ENCODE peak calls at places on chromosome 19, in eight cellular contexts. U is stimulated activated CD4-positive, alpha-beta T cell treated with anti-CD3 and anti-CD28 coated beads, Interleukin-4, amount 100 ng/mL, for 1 hour; T is WERI-Rb-1; I is stimulated activated CD8-positive, alpha-beta memory T cell treated with anti-CD3 and anti-CD28 coated beads, Interleukin-4, amount 100 ng/mL, for 24 hours; J is neural crest cell; S is thoracic aorta; N is CD4-positive, alpha-beta T cell; M is activated CD8-positive, alpha-beta T cell treated with anti-CD3 and anti-CD28 coated beads, Interleukin-2, amount 10 ng/mL, durations not matched to agents 7 days and 5 days. H is an unnamed sample.

GRCh38 chr19:38125238-38125637 is 98.8 kb downstream of the DPF1 start:
- DNase-seq in N (no peak), U (no peak), M (no peak), T (no peak), I (no peak), J (no peak), S (no peak), H (no peak)

GRCh38 chr19:10809693-10810285 is 26.2 kb downstream of the TMED1 start:
- DNase-seq in M (no peak), N (no peak), S (no peak), U (no peak), J (no peak), I (no peak), T (no peak), H (no peak)

GRCh38 chr19:7846247-7846646 is 16.2 kb downstream of the EVI5L start:
- DNase-seq in I (no peak), S (no peak), N (no peak), U (no peak), J (no peak), T (no peak), M (no peak), H (no peak)

GRCh38 chr19:32702010-32702409 is 10.4 kb downstream of the NUDT19 start:
- DNase-seq in J (no peak), S (no peak), M (no peak), T (no peak), N (no peak), U (no peak), I (no peak), H (no peak)

GRCh38 chr19:33373701-33374405 is at the start of gene CEBPG:
- DNase-seq in J (peak), S (no peak), I (peak), M (no peak), N (no peak), T (peak), U (peak), H (peak)

GRCh38 chr19:21586341-21587116 is 81.1 kb downstream of the ZNF429 start:
- DNase-seq in T (no peak), N (no peak), M (peak), S (no peak), U (peak), I (no peak), J (peak), H (no peak)

GRCh38 chr19:56106993-56107392 is 14.1 kb downstream of the ZNF787 start:
- DNase-seq in J (no peak), U (no peak), N (no peak), I (no peak), S (no peak), M (no peak), T (no peak), H (no peak)

GRCh38 chr19:19021115-19021514 is 12.2 kb downstream of the SUGP2 start:
- DNase-seq in I (no peak), T (no peak), N (no peak), U (no peak), M (no peak), S (no peak), J (no peak), H (no peak)

GRCh38 chr19:3459322-3459881 is 20.9 kb downstream of the SMIM24 start:
- DNase-seq in M (peak), N (no peak), J (no peak), I (no peak), U (no peak), S (peak), T (no peak), H (no peak)

GRCh38 chr19:37079238-37079637 is 1.0 kb downstream of the ZNF420 start:
- DNase-seq in N (no peak), M (no peak), T (no peak), S (no peak), U (no peak), J (no peak), I (no peak), H (no peak)

GRCh38 chr19:57242821-57243220 is 2.4 kb downstream of the ZNF805 start:
- DNase-seq in N (no peak), M (no peak), U (no peak), S (no peak), J (no peak), T (no peak), I (no peak), H (no peak)

GRCh38 chr19:6239871-6240676 is 39.7 kb downstream of the MLLT1 start:
- DNase-seq in T (no peak), S (no peak), M (no peak), I (no peak), U (no peak), N (no peak), J (no peak), H (no peak)

H was measured in T-helper 2 cell.